ENCODE peak calls at places on chromosome 20, in ten cellular contexts. K, J, T, R, M, F, E, N, S and H are unnamed samples. For H3K4me1, the result is how much of the 10 kb centered on the place peaks cover.

GRCh38 chr20:2006452-2007381 is 12.9 kb upstream of the PDYN start:
- DNase-seq in J (no peak), S (no peak), M (peak), K (no peak), R (peak), N (no peak), E (peak), T (peak), F (no peak), H (peak)

GRCh38 chr20:24676978-24677370 is 207.5 kb downstream of the SYNDIG1 start:
- DNase-seq in T (no peak), J (no peak), F (peak), N (no peak), E (no peak), R (no peak), S (no peak), K (no peak), M (no peak), H (no peak)

GRCh38 chr20:25196701-25197120 is 1.2 kb downstream of the ENTPD6 start:
- DNase-seq in K (no peak), E (peak), M (no peak), F (peak), J (no peak), N (peak), S (no peak), T (no peak), R (no peak), H (no peak)

GRCh38 chr20:24160563-24161355 is 172.2 kb upstream of the GGTLC1 start:
- DNase-seq in M (peak), T (peak), J (no peak), E (peak), S (peak), R (peak), F (no peak), K (peak), N (peak), H (peak)

GRCh38 chr20:992801-993535 is 9.1 kb downstream of the RSPO4 start:
- DNase-seq in K (no peak), N (no peak), M (no peak), J (no peak), T (no peak), S (no peak), E (no peak), R (no peak), F (no peak), H (no peak)

GRCh38 chr20:33169176-33169794 is 1.3 kb downstream of the BPIFA2 start:
- DNase-seq in F (no peak), N (peak), S (no peak), M (no peak), K (no peak), E (peak), J (no peak), R (no peak), T (no peak), H (peak)

GRCh38 chr20:21099653-21100589 is 6.2 kb downstream of the LINC00237 start:
- DNase-seq in K (peak), M (peak), E (peak), F (peak), T (no peak), S (peak), J (no peak), N (peak), R (no peak), H (no peak)

GRCh38 chr20:46089076-46089337 is 755 bp downstream of the NCOA5 start:
- DNase-seq in R (peak), K (no peak), E (no peak), M (no peak), S (no peak), N (no peak), T (no peak), J (no peak), F (no peak), H (no peak)

GRCh38 chr20:22700387-22700786 is 116.0 kb upstream of the FOXA2 start:
- DNase-seq in S (peak), J (no peak), E (no peak), N (no peak), M (no peak), T (no peak), R (no peak), K (no peak), F (no peak), H (no peak)

GRCh38 chr20:4062721-4063606 is 47.6 kb upstream of the RNF24 start:
- DNase-seq in F (no peak), E (peak), N (no peak), T (no peak), M (peak), S (no peak), K (no peak), J (no peak), R (no peak), H (peak)

GRCh38 chr20:8862092-8862491 is 206.8 kb upstream of the PLCB4 start:
- DNase-seq in M (no peak), R (no peak), E (no peak), J (no peak), S (no peak), F (no peak), N (no peak), K (no peak), T (no peak), H (no peak)

GRCh38 chr20:15992564-15992963 is 580.7 kb downstream of the KIF16B start:
- DNase-seq in R (peak), J (no peak), F (no peak), T (no peak), K (no peak), N (no peak), M (peak), E (no peak), S (no peak), H (no peak)

GRCh38 chr20:17680128-17680835 is 1.8 kb downstream of the RRBP1 start:
- DNase-seq in T (peak), J (peak), F (peak), M (peak), R (peak), E (peak), S (peak), K (peak), N (peak), H (peak)

GRCh38 chr20:34269996-34270627 is 28.9 kb downstream of the ASIP start:
- DNase-seq in M (peak), R (no peak), F (no peak), N (no peak), K (no peak), T (no peak), E (no peak), S (peak), J (no peak), H (no peak)

GRCh38 chr20:53900380-53900999 is 169.9 kb downstream of the BCAS1 start:
- DNase-seq in N (no peak), R (peak), M (peak), F (no peak), S (no peak), T (no peak), J (no peak), E (no peak), K (no peak), H (peak)

GRCh38 chr20:52592567-52592966 is 379.6 kb upstream of the TSHZ2 start:
- DNase-seq in E (no peak), T (no peak), M (no peak), F (no peak), N (no peak), K (no peak), J (no peak), R (no peak), S (no peak), H (no peak)

GRCh38 chr20:50278684-50279531 is 88.3 kb downstream of the CEBPB start:
- DNase-seq in M (no peak), K (peak), J (no peak), R (no peak), S (peak), N (peak), T (no peak), E (peak), F (peak), H (peak)
- H3K4me1 ChIP-seq in M (under half), K (under half), J (under half), R (under half), S (under half), N (under half), T (under half), E (under half), F (under half), H (under half)

GRCh38 chr20:37913563-37914366 is 10.8 kb downstream of the VSTM2L start:
- DNase-seq in R (no peak), K (no peak), E (peak), F (no peak), M (no peak), N (no peak), T (no peak), S (no peak), J (no peak), H (peak)

GRCh38 chr20:37915800-37916570 is 13.1 kb downstream of the VSTM2L start:
- DNase-seq in K (no peak), R (no peak), M (no peak), F (no peak), N (no peak), S (no peak), E (peak), J (no peak), T (no peak), H (peak)

GRCh38 chr20:37914367-37914671 is 11.4 kb downstream of the VSTM2L start:
- DNase-seq in E (no peak), R (no peak), K (no peak), F (no peak), N (no peak), M (no peak), J (no peak), T (no peak), S (no peak), H (no peak)

GRCh38 chr20:37915434-37915787 is 12.5 kb downstream of the VSTM2L start:
- DNase-seq in R (no peak), S (no peak), M (no peak), E (no peak), F (no peak), T (no peak), N (no peak), J (no peak), K (no peak), H (no peak)

DNA sequence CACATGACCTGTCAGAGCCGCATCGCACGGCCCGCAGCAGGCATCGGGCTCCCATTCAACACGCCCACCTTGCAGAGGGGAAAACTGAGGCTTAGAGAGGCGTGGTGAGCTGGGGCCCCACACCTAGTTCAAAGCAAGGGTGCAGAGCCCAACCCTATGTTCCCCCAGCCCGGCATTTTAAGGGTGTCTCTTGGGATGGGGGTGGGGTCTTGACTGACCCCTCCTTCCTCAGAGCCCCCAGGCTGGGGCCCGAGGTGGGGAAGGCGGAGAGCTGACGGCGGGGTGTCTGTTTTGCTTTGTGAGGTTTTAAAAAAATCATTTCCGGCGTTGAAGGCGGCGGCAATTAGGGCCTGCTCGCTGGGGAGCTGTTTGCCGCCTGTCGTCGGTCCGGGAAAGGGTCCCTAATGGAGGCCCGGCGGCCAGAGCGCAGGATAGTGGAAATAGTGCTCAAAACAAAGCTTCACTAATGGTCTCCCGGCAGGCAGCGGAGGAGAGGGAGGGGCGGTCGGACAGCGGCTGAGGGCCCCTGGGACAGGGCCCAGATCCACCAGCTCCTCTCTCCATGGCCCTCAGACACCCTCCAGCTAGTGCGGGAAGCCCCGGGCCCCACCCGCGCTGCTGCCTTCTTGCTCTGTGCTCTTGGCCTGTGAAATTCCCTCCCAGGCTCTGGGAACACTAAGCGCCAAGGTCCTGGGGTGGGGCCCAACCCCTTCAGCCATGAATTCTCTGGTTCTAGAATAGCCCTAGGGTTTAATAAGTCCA is 11.9 kb downstream of the VSTM2L start:
- DNase-seq in J (no peak), N (no peak), S (no peak), M (no peak), R (no peak), F (no peak), T (no peak), K (no peak), E (peak), H (peak)
- H3K4me3 ChIP-seq in J (peak), N (peak), S (peak), M (no peak), R (no peak), F (peak), T (no peak), K (peak), E (no peak), H (peak)

DNA sequence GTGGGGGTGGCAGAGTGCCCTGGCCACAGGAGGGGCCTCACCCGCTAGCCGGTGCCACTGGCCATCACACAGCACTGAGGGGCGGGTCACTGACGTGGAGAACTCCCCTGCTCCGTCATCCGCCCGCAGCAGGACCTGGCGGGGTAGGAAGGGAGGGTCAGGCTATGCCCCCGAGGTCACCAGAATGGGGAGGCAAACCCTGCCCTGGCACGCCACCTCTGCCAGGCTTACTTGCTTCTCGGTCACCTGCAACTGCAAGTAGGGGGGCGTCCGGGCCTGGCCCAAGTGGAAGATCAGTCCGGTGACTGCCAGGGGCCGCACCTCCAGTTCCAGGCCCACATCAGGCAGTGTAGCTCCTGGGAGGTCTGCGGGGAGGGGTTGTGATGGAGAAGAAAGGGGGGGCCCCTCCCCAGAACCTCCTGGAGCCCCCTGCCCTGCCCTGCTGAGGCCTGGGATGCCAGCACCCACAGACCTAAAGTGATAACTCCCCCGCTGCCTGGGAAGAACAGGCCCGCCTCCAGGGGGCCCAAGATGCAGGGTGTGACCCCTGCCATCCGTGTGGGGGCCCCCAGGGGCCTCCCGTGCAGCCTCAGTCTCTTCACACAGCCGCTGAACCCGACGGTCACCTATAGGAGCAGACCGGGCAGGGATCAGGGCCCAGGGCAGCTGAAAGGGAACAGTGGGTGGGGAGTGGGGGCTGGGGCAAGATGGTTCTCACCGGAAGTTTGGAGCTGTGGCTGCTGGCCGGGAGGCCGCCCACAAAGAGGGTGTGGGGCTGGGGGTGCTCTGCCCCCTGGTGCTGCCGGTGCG is 7.4 kb downstream of the ADRM1 start:
- DNase-seq in E (no peak), F (no peak), N (no peak), M (no peak), J (no peak), R (no peak), S (no peak), K (no peak), T (no peak), H (no peak)
- H3K27ac ChIP-seq in E (peak), F (no peak), N (no peak), M (no peak), J (peak), R (no peak), S (no peak), K (no peak), T (peak), H (no peak)

DNA sequence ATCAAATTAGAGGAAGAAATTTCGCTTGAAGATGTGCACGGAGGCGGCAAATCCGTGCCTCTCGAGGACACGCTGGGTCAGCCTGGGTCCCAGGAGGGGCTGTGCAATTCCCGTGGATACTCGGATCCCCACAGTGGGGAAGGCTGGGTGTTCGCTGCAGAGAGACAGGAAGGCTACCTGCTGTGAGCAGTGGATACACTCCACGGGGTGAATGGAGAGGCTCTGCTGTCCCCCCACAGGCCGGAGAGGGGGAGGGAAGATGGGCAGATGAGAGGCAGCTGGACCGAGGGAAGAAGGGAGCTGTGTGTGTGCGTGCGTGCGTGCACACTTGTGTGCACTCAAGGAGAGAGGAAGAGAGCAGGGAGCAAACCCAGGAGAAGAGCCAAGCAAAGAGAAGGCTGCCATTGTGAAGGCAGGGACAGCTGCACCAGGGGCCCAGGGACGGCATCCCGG is 57.3 kb downstream of the SULF2 start:
- DNase-seq in R (no peak), J (no peak), N (no peak), T (no peak), F (no peak), E (no peak), K (no peak), M (no peak), S (no peak), H (peak)
- H3K4me1 ChIP-seq in R (under half), J (under half), N (under half), T (under half), F (under half), E (under half), K (under half), M (under half), S (under half), H (under half)

GRCh38 chr20:50286609-50287008 is 96.0 kb downstream of the CEBPB start:
- DNase-seq in T (no peak), K (no peak), F (peak), R (peak), M (peak), E (no peak), S (peak), N (no peak), J (peak), H (peak)
- H3K4me3 ChIP-seq in T (peak), K (peak), F (no peak), R (no peak), M (no peak), E (no peak), S (no peak), N (no peak), J (no peak), H (peak)

GRCh38 chr20:49478754-49479689 is 3.4 kb downstream of the KCNB1 start:
- DNase-seq in N (no peak), E (no peak), K (no peak), R (no peak), T (no peak), M (no peak), J (no peak), F (no peak), S (no peak), H (no peak)
- H3K27ac ChIP-seq in N (no peak), E (no peak), K (no peak), R (no peak), T (no peak), M (no peak), J (no peak), F (no peak), S (no peak), H (no peak)